ENCODE peak calls at places on chromosomes 16 and 17, in four cellular contexts. D, Q, C and R are unnamed samples.

GRCh38 chr16:46822270-46822669 is 8.7 kb downstream of the C16orf87 start:
- DNase-seq in D (no peak), Q (no peak), C (no peak), R (no peak)

GRCh38 chr16:27364493-27365141 is 37.4 kb upstream of the IL21R start:
- DNase-seq in D (no peak), Q (no peak), C (no peak), R (no peak)

GRCh38 chr16:71384073-71384724 is 25.7 kb downstream of the CALB2 start:
- DNase-seq in D (no peak), Q (no peak), C (no peak), R (no peak)

GRCh38 chr16:53898993-53899392 is 195.0 kb downstream of the FTO start:
- DNase-seq in D (no peak), Q (no peak), C (no peak), R (no peak)

GRCh38 chr17:82418001-82418986 is at the start of the genes HEXD and OGFOD3:
- DNase-seq in D (peak), Q (peak), C (peak), R (peak)

GRCh38 chr17:78568494-78569115 is 8.6 kb downstream of the DNAH17 start:
- DNase-seq in D (no peak), Q (no peak), C (no peak), R (no peak)

GRCh38 chr16:10206865-10207264 is 24.6 kb upstream of the GRIN2A start:
- DNase-seq in D (no peak), Q (no peak), C (no peak), R (no peak)

GRCh38 chr17:60129164-60129563 is 20.6 kb upstream of the CA4 start:
- DNase-seq in D (no peak), Q (no peak), C (no peak), R (no peak)

GRCh38 chr17:82449136-82449882 is 1.2 kb downstream of the CYBC1 start:
- DNase-seq in D (no peak), Q (peak), C (no peak), R (peak)

GRCh38 chr17:13420294-13421277 is 181.1 kb downstream of the HS3ST3A1 start:
- DNase-seq in D (no peak), Q (no peak), C (no peak), R (no peak)

GRCh38 chr17:65243838-65244237 is 106.7 kb downstream of the RGS9 start:
- DNase-seq in D (peak), Q (peak), C (no peak), R (peak)

GRCh38 chr17:11618861-11619566 is 20.7 kb downstream of the DNAH9 start:
- DNase-seq in D (no peak), Q (no peak), C (no peak), R (no peak)